ENCODE peak calls at places on chromosomes 5 and 9, in ten cellular contexts. One of them, this sample, is unnamed.

GRCh38 chr5:80933061-80933460 is 27.1 kb upstream of the RASGRF2 start:
- DNase-seq in endothelial cell of umbilical vein: no peak
- DNase-seq in ovary: no peak
- DNase-seq in uterus: no peak
- DNase-seq in gastrocnemius medialis: no peak
- DNase-seq in NB4: no peak
- DNase-seq in spleen: no peak
- DNase-seq in Peyer's patch: no peak
- DNase-seq in adrenal gland: no peak
- DNase-seq in lower leg skin: no peak
- DNase-seq in this sample: no peak

GRCh38 chr9:35863583-35863982 is 6.6 kb downstream of the OR13J1 start:
- DNase-seq in endothelial cell of umbilical vein: no peak
- DNase-seq in ovary: no peak
- DNase-seq in uterus: no peak
- DNase-seq in gastrocnemius medialis: no peak
- DNase-seq in NB4: no peak
- DNase-seq in spleen: no peak
- DNase-seq in Peyer's patch: no peak
- DNase-seq in adrenal gland: no peak
- DNase-seq in lower leg skin: peak; percentile 3
- DNase-seq in this sample: no peak

GRCh38 chr5:83632874-83633273 is 87.8 kb downstream of the HAPLN1 start:
- DNase-seq in endothelial cell of umbilical vein: peak; percentile 84
- DNase-seq in ovary: no peak
- DNase-seq in uterus: no peak
- DNase-seq in gastrocnemius medialis: no peak
- DNase-seq in NB4: no peak
- DNase-seq in spleen: no peak
- DNase-seq in Peyer's patch: no peak
- DNase-seq in adrenal gland: no peak
- DNase-seq in lower leg skin: no peak
- DNase-seq in this sample: no peak

GRCh38 chr5:151085517-151086031 is 4.7 kb upstream of the TNIP1 start:
- DNase-seq in endothelial cell of umbilical vein: peak; percentile 25
- DNase-seq in ovary: peak; percentile 68
- DNase-seq in uterus: peak; percentile 81
- DNase-seq in gastrocnemius medialis: no peak
- DNase-seq in NB4: no peak
- DNase-seq in spleen: peak; percentile 82
- DNase-seq in Peyer's patch: peak; percentile 85
- DNase-seq in adrenal gland: peak; percentile 73
- DNase-seq in lower leg skin: no peak
- DNase-seq in this sample: peak; percentile 72

GRCh38 chr5:54745599-54745998 is 228.0 kb downstream of the SNX18 start:
- DNase-seq in endothelial cell of umbilical vein: no peak
- DNase-seq in ovary: peak; percentile 33
- DNase-seq in uterus: no peak
- DNase-seq in gastrocnemius medialis: no peak
- DNase-seq in NB4: peak; percentile 6
- DNase-seq in spleen: no peak
- DNase-seq in Peyer's patch: no peak
- DNase-seq in adrenal gland: no peak
- DNase-seq in lower leg skin: no peak
- DNase-seq in this sample: no peak

GRCh38 chr9:127853312-127854168 is 918 bp downstream of the ENG start:
- DNase-seq in endothelial cell of umbilical vein: peak; percentile 20
- DNase-seq in ovary: no peak
- DNase-seq in uterus: no peak
- DNase-seq in gastrocnemius medialis: no peak
- DNase-seq in NB4: no peak
- DNase-seq in spleen: no peak
- DNase-seq in Peyer's patch: no peak
- DNase-seq in adrenal gland: no peak
- DNase-seq in lower leg skin: no peak
- DNase-seq in this sample: no peak

GRCh38 chr9:127915325-127915752 is 1.5 kb downstream of the ST6GALNAC4 start:
- DNase-seq in endothelial cell of umbilical vein: no peak
- DNase-seq in ovary: peak; percentile 43
- DNase-seq in uterus: no peak
- DNase-seq in gastrocnemius medialis: no peak
- DNase-seq in NB4: no peak
- DNase-seq in spleen: no peak
- DNase-seq in Peyer's patch: peak; percentile 79
- DNase-seq in adrenal gland: no peak
- DNase-seq in lower leg skin: no peak
- DNase-seq in this sample: no peak

GRCh38 chr5:110884005-110884404 is 145.2 kb downstream of the SLC25A46 start:
- DNase-seq in endothelial cell of umbilical vein: no peak
- DNase-seq in ovary: no peak
- DNase-seq in uterus: no peak
- DNase-seq in gastrocnemius medialis: no peak
- DNase-seq in NB4: no peak
- DNase-seq in spleen: no peak
- DNase-seq in Peyer's patch: no peak
- DNase-seq in adrenal gland: no peak
- DNase-seq in lower leg skin: no peak
- DNase-seq in this sample: no peak

GRCh38 chr9:86303316-86303975 is 21.1 kb upstream of the ISCA1 start:
- DNase-seq in endothelial cell of umbilical vein: peak; percentile 35
- DNase-seq in ovary: no peak
- DNase-seq in uterus: no peak
- DNase-seq in gastrocnemius medialis: no peak
- DNase-seq in NB4: peak; percentile 19
- DNase-seq in spleen: no peak
- DNase-seq in Peyer's patch: no peak
- DNase-seq in adrenal gland: no peak
- DNase-seq in lower leg skin: no peak
- DNase-seq in this sample: no peak

GRCh38 chr9:122291458-122291857 is 26.8 kb downstream of the MRRF start:
- DNase-seq in endothelial cell of umbilical vein: no peak
- DNase-seq in ovary: no peak
- DNase-seq in uterus: no peak
- DNase-seq in gastrocnemius medialis: no peak
- DNase-seq in NB4: no peak
- DNase-seq in spleen: no peak
- DNase-seq in Peyer's patch: no peak
- DNase-seq in adrenal gland: no peak
- DNase-seq in lower leg skin: no peak
- DNase-seq in this sample: no peak

GRCh38 chr5:150395690-150395979 is 17.1 kb downstream of the CD74 start:
- DNase-seq in endothelial cell of umbilical vein: no peak
- DNase-seq in ovary: no peak
- DNase-seq in uterus: no peak
- DNase-seq in gastrocnemius medialis: no peak
- DNase-seq in NB4: no peak
- DNase-seq in spleen: no peak
- DNase-seq in Peyer's patch: no peak
- DNase-seq in adrenal gland: no peak
- DNase-seq in lower leg skin: no peak
- DNase-seq in this sample: no peak

GRCh38 chr5:151107738-151108520 is 27.1 kb upstream of the TNIP1 start:
- DNase-seq in endothelial cell of umbilical vein: no peak
- DNase-seq in ovary: no peak
- DNase-seq in uterus: no peak
- DNase-seq in gastrocnemius medialis: no peak
- DNase-seq in NB4: no peak
- DNase-seq in spleen: peak; percentile 41
- DNase-seq in Peyer's patch: no peak
- DNase-seq in adrenal gland: no peak
- DNase-seq in lower leg skin: peak; percentile 46
- DNase-seq in this sample: peak; percentile 74

GRCh38 chr5:34455096-34455495 is 201.0 kb upstream of the RAI14 start:
- DNase-seq in endothelial cell of umbilical vein: no peak
- DNase-seq in ovary: no peak
- DNase-seq in uterus: no peak
- DNase-seq in gastrocnemius medialis: no peak
- DNase-seq in NB4: no peak
- DNase-seq in spleen: no peak
- DNase-seq in Peyer's patch: no peak
- DNase-seq in adrenal gland: no peak
- DNase-seq in lower leg skin: no peak
- DNase-seq in this sample: no peak

GRCh38 chr9:79080536-79080935 is 491.2 kb upstream of the TLE4 start:
- DNase-seq in endothelial cell of umbilical vein: no peak
- DNase-seq in ovary: no peak
- DNase-seq in uterus: no peak
- DNase-seq in gastrocnemius medialis: no peak
- DNase-seq in NB4: no peak
- DNase-seq in spleen: no peak
- DNase-seq in Peyer's patch: no peak
- DNase-seq in adrenal gland: no peak
- DNase-seq in lower leg skin: no peak
- DNase-seq in this sample: no peak

GRCh38 chr5:56410696-56411095 is 177.6 kb upstream of the ANKRD55 start:
- DNase-seq in endothelial cell of umbilical vein: no peak
- DNase-seq in ovary: no peak
- DNase-seq in uterus: no peak
- DNase-seq in gastrocnemius medialis: no peak
- DNase-seq in NB4: no peak
- DNase-seq in spleen: no peak
- DNase-seq in Peyer's patch: no peak
- DNase-seq in adrenal gland: no peak
- DNase-seq in lower leg skin: no peak
- DNase-seq in this sample: no peak

GRCh38 chr5:9971301-9971700 is 278.4 kb downstream of the ATPSCKMT start:
- DNase-seq in endothelial cell of umbilical vein: no peak
- DNase-seq in ovary: no peak
- DNase-seq in uterus: no peak
- DNase-seq in gastrocnemius medialis: no peak
- DNase-seq in NB4: no peak
- DNase-seq in spleen: no peak
- DNase-seq in Peyer's patch: no peak
- DNase-seq in adrenal gland: peak; percentile 53
- DNase-seq in lower leg skin: no peak
- DNase-seq in this sample: no peak

GRCh38 chr9:12730198-12730597 is 37.0 kb downstream of the TYRP1 start:
- DNase-seq in endothelial cell of umbilical vein: no peak
- DNase-seq in ovary: no peak
- DNase-seq in uterus: no peak
- DNase-seq in gastrocnemius medialis: no peak
- DNase-seq in NB4: no peak
- DNase-seq in spleen: no peak
- DNase-seq in Peyer's patch: no peak
- DNase-seq in adrenal gland: no peak
- DNase-seq in lower leg skin: no peak
- DNase-seq in this sample: no peak
- TF ChIP-seq POLR2A in endothelial cell of umbilical vein: no peak
- TF ChIP-seq POLR2A in ovary: no peak
- TF ChIP-seq POLR2A in uterus: no peak
- TF ChIP-seq POLR2A in gastrocnemius medialis: no peak
- TF ChIP-seq POLR2A in NB4: no peak
- TF ChIP-seq POLR2A in spleen: no peak
- TF ChIP-seq POLR2A in Peyer's patch: no peak
- TF ChIP-seq POLR2A in adrenal gland: no peak
- TF ChIP-seq POLR2A in lower leg skin: no peak
- TF ChIP-seq POLR2A in this sample: no peak

GRCh38 chr5:90162324-90162723 is 247.2 kb downstream of the CETN3 start:
- DNase-seq in endothelial cell of umbilical vein: no peak
- DNase-seq in ovary: no peak
- DNase-seq in uterus: no peak
- DNase-seq in gastrocnemius medialis: no peak
- DNase-seq in NB4: no peak
- DNase-seq in spleen: no peak
- DNase-seq in Peyer's patch: no peak
- DNase-seq in adrenal gland: no peak
- DNase-seq in lower leg skin: no peak
- DNase-seq in this sample: no peak

GRCh38 chr5:90158131-90158530 is 251.4 kb downstream of the CETN3 start:
- DNase-seq in endothelial cell of umbilical vein: no peak
- DNase-seq in ovary: no peak
- DNase-seq in uterus: no peak
- DNase-seq in gastrocnemius medialis: no peak
- DNase-seq in NB4: no peak
- DNase-seq in spleen: no peak
- DNase-seq in Peyer's patch: no peak
- DNase-seq in adrenal gland: no peak
- DNase-seq in lower leg skin: no peak
- DNase-seq in this sample: no peak

GRCh38 chr5:90166816-90167215 is 242.7 kb downstream of the CETN3 start:
- DNase-seq in endothelial cell of umbilical vein: no peak
- DNase-seq in ovary: no peak
- DNase-seq in uterus: no peak
- DNase-seq in gastrocnemius medialis: no peak
- DNase-seq in NB4: no peak
- DNase-seq in spleen: no peak
- DNase-seq in Peyer's patch: no peak
- DNase-seq in adrenal gland: no peak
- DNase-seq in lower leg skin: no peak
- DNase-seq in this sample: no peak

GRCh38 chr5:90161399-90161798 is 248.2 kb downstream of the CETN3 start:
- DNase-seq in endothelial cell of umbilical vein: peak; percentile 76
- DNase-seq in ovary: peak; percentile 36
- DNase-seq in uterus: no peak
- DNase-seq in gastrocnemius medialis: peak; percentile 4
- DNase-seq in NB4: peak; percentile 39
- DNase-seq in spleen: peak; percentile 78
- DNase-seq in Peyer's patch: no peak
- DNase-seq in adrenal gland: peak; percentile 85
- DNase-seq in lower leg skin: peak; percentile 19
- DNase-seq in this sample: peak; percentile 69
- TF ChIP-seq CTCF in endothelial cell of umbilical vein: peak; percentile 40
- TF ChIP-seq CTCF in ovary: no peak
- TF ChIP-seq CTCF in uterus: no peak
- TF ChIP-seq CTCF in gastrocnemius medialis: no peak
- TF ChIP-seq CTCF in NB4: no peak
- TF ChIP-seq CTCF in spleen: no peak
- TF ChIP-seq CTCF in Peyer's patch: no peak
- TF ChIP-seq CTCF in adrenal gland: peak; percentile 43
- TF ChIP-seq CTCF in lower leg skin: no peak
- TF ChIP-seq CTCF in this sample: no peak

DNA sequence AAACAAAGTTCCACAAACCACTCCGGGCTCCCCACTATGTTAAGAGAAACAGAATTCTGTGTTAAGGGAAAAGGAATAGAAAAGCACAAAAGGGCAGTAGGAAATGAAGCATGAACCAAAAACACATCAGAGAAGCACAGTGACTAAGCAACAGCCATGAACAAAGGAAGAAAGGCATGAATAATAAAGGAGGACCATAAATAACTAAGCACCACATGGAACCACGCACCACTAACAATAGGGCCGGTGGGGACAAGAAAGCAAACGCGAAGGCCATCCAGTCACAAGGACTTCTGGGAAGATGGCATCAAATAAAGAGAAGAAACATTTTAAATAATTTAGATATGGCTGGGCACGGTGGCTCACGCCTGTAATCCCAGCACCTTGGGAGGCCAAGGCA is 18.0 kb downstream of the PRUNE2 start:
- DNase-seq in endothelial cell of umbilical vein: no peak
- DNase-seq in ovary: no peak
- DNase-seq in uterus: no peak
- DNase-seq in gastrocnemius medialis: no peak
- DNase-seq in NB4: no peak
- DNase-seq in spleen: no peak
- DNase-seq in Peyer's patch: no peak
- DNase-seq in adrenal gland: no peak
- DNase-seq in lower leg skin: no peak
- DNase-seq in this sample: no peak
- H3K4me3 ChIP-seq in endothelial cell of umbilical vein: no peak overlapping the region
- H3K4me3 ChIP-seq in ovary: no peak overlapping the region
- H3K4me3 ChIP-seq in uterus: no peak overlapping the region
- H3K4me3 ChIP-seq in gastrocnemius medialis: no peak overlapping the region
- H3K4me3 ChIP-seq in NB4: no peak overlapping the region
- H3K4me3 ChIP-seq in spleen: no peak overlapping the region
- H3K4me3 ChIP-seq in Peyer's patch: peak overlapping the region; percentile 30
- H3K4me3 ChIP-seq in adrenal gland: no peak overlapping the region
- H3K4me3 ChIP-seq in lower leg skin: no peak overlapping the region
- H3K4me3 ChIP-seq in this sample: no peak overlapping the region

GRCh38 chr5:78359831-78360673 is at the start of gene SCAMP1:
- DNase-seq in endothelial cell of umbilical vein: peak; percentile 95
- DNase-seq in ovary: peak; percentile 91
- DNase-seq in uterus: peak; percentile 88
- DNase-seq in gastrocnemius medialis: peak; percentile 83
- DNase-seq in NB4: peak; percentile 96
- DNase-seq in spleen: peak; percentile 99
- DNase-seq in Peyer's patch: peak; percentile 96
- DNase-seq in adrenal gland: peak; percentile 89
- DNase-seq in lower leg skin: peak; percentile 89
- DNase-seq in this sample: peak; percentile 92
- TF ChIP-seq POLR2A in endothelial cell of umbilical vein: peak; percentile 73
- TF ChIP-seq POLR2A in ovary: peak; percentile 88
- TF ChIP-seq POLR2A in uterus: peak; percentile 52
- TF ChIP-seq POLR2A in gastrocnemius medialis: peak; percentile 76
- TF ChIP-seq POLR2A in NB4: peak; percentile 73
- TF ChIP-seq POLR2A in spleen: peak; percentile 23
- TF ChIP-seq POLR2A in Peyer's patch: peak; percentile 81
- TF ChIP-seq POLR2A in adrenal gland: peak; percentile 93
- TF ChIP-seq POLR2A in lower leg skin: no peak
- TF ChIP-seq POLR2A in this sample: peak; percentile 67